ENCODE peak calls at places on chromosomes 5 and 9, in seven cellular contexts. O is psoas muscle, P is stomach, Y is heart right ventricle, I is hepatocyte, S is PC-3, N is cardiac muscle cell. R is an unnamed sample. For H3K4me1, the result is how much of the 10 kb centered on the place peaks cover.

GRCh38 chr5:20359377-20359776 is 371.4 kb upstream of the CDH18 start:
- DNase-seq in O (no peak), P (no peak), Y (no peak), I (no peak), S (no peak), N (no peak), R (no peak)

GRCh38 chr9:115138151-115138550 is 20.2 kb upstream of the TNC start:
- DNase-seq in O (no peak), P (no peak), Y (no peak), I (no peak), S (no peak), N (peak), R (peak)

GRCh38 chr5:1732238-1732880 is 67.3 kb downstream of the MRPL36 start:
- DNase-seq in O (no peak), P (peak), Y (no peak), I (no peak), S (no peak), N (no peak), R (no peak)

GRCh38 chr5:69493235-69493925 is 790 bp downstream of the OCLN start:
- DNase-seq in O (no peak), P (peak), Y (no peak), I (peak), S (peak), N (peak), R (no peak)

GRCh38 chr5:124065508-124065907 is 553.5 kb downstream of the CSNK1G3 start:
- DNase-seq in O (no peak), P (no peak), Y (no peak), I (no peak), S (no peak), N (no peak), R (no peak)

GRCh38 chr5:59799668-59800374 is 93.7 kb downstream of the PDE4D start:
- DNase-seq in O (no peak), P (no peak), Y (no peak), I (peak), S (peak), N (peak), R (peak)

GRCh38 chr9:94861589-94862241 is 135.2 kb downstream of the AOPEP start:
- DNase-seq in O (no peak), P (no peak), Y (no peak), I (peak), S (peak), N (peak), R (no peak)

GRCh38 chr5:76325876-76326491 is 77.1 kb upstream of the IQGAP2 start:
- DNase-seq in O (no peak), P (no peak), Y (no peak), I (no peak), S (no peak), N (no peak), R (no peak)

GRCh38 chr5:83937837-83938236 is 217.2 kb upstream of the HAPLN1 start:
- DNase-seq in O (no peak), P (no peak), Y (no peak), I (no peak), S (no peak), N (no peak), R (no peak)

GRCh38 chr9:137448569-137448962 is 7.4 kb upstream of the ENTPD8 start:
- DNase-seq in O (peak), P (no peak), Y (peak), I (no peak), S (no peak), N (no peak), R (no peak)

GRCh38 chr5:74240783-74241750 is 399.5 kb downstream of the ENC1 start:
- DNase-seq in O (no peak), P (no peak), Y (no peak), I (peak), S (peak), N (peak), R (peak)

GRCh38 chr5:181260720-181261319 is at the start of gene TRIM52:
- DNase-seq in O (peak), P (peak), Y (peak), I (peak), S (peak), N (peak), R (peak)

GRCh38 chr9:89884356-89885083 is 279.7 kb downstream of the GADD45G start:
- DNase-seq in O (peak), P (peak), Y (peak), I (no peak), S (no peak), N (no peak), R (no peak)

GRCh38 chr5:175922192-175922885 is 45.8 kb downstream of the THOC3 start:
- DNase-seq in O (no peak), P (no peak), Y (no peak), I (no peak), S (peak), N (peak), R (peak)

GRCh38 chr9:81455417-81455816 is 233.9 kb downstream of the TLE1 start:
- DNase-seq in O (no peak), P (no peak), Y (no peak), I (no peak), S (no peak), N (no peak), R (no peak)

GRCh38 chr5:17388717-17389116 is 109.3 kb upstream of the TAF11L2 start:
- DNase-seq in O (no peak), P (no peak), Y (no peak), I (no peak), S (no peak), N (no peak), R (no peak)

GRCh38 chr9:38358390-38359296 is 33.9 kb upstream of the ALDH1B1 start:
- DNase-seq in O (no peak), P (no peak), Y (no peak), I (peak), S (no peak), N (no peak), R (no peak)

GRCh38 chr5:169426674-169427250 is 125.8 kb upstream of the SLIT3 start:
- DNase-seq in O (no peak), P (no peak), Y (no peak), I (no peak), S (no peak), N (no peak), R (no peak)

GRCh38 chr9:115115117-115115880 is 2.7 kb downstream of the TNC start:
- DNase-seq in O (no peak), P (no peak), Y (no peak), I (no peak), S (peak), N (no peak), R (peak)

GRCh38 chr5:79346420-79346824 is 110.5 kb downstream of the JMY start:
- DNase-seq in O (no peak), P (no peak), Y (no peak), I (no peak), S (peak), N (no peak), R (peak)

GRCh38 chr9:122200960-122201635 is 27.7 kb downstream of the LHX6 start:
- DNase-seq in O (peak), P (peak), Y (no peak), I (no peak), S (no peak), N (peak), R (no peak)

GRCh38 chr9:38117646-38118045 is 48.6 kb upstream of the SHB start:
- DNase-seq in O (no peak), P (no peak), Y (no peak), I (peak), S (no peak), N (no peak), R (no peak)

GRCh38 chr5:179260324-179261070 is 84.8 kb downstream of the ADAMTS2 start:
- DNase-seq in O (peak), P (peak), Y (no peak), I (peak), S (no peak), N (no peak), R (no peak)

GRCh38 chr5:138032028-138032571 is 779 bp downstream of the FAM13B start:
- DNase-seq in O (peak), P (peak), Y (peak), I (peak), S (peak), N (peak), R (peak)

DNA sequence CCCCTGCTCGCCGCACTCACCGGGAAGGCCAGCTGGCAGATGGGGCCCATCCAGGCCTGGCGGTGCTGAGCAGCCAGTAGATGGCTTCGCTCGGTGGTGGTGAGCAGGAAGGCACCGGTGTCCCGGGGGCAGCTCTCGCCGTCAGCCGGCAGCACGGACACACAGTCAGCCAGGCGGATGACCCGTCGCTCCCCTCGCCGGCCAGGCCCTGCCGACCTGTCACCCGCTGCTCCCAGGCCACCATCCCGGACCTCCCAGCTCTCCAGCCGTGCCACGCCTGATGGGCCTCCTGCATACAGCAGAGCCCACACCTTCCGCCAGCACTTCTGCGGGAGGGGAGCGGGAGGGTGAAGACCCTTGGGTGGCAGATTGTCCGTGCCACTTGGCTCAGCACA is 1.4 kb downstream of the DOK3 start:
- DNase-seq in O (no peak), P (no peak), Y (no peak), I (no peak), S (no peak), N (no peak), R (no peak)
- H3K27ac ChIP-seq in O (no peak), P (peak), Y (no peak), I (no peak), S (no peak), N (no peak), R (no peak)

DNA sequence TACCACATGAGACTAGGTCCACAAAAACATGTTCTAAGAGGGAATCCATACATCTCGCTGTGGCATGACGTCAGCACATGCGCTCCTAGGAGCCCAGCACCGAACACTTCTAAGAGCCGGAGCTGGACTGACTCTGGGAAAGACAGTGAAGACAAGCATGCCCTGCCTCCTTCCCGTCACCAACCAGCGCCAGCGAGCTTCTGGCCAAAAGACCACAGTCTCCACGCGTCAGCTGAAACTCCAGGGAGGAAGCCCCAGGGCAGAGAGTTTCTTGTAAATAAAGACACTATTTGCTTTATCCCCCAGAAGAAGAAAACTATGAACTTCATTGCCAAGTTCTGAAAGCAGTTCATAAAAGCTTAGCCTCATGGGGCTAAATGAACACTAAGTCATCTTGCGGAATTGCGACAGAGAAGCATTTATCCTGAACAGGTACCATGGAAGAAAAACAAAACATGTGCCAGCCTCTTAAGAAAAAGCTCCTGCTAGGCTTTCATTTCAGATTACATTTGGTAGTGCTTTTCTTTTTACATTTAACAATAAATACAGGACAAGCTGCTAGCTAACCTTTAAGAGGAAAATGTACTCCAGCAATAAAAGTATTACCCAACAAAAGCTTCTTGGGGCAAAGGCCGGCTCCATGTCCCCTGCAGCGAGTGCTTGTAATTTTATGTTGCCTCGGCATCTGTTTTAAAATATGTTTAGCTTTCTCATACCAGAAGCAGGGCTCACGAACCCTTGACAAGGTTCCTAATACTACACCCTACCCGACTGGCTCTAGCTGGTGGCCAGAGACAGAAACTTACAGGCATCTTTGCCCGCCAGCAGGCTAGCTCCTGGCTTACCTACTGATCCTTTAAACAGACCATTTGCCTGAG is 96.5 kb downstream of the PRRT1B start:
- DNase-seq in O (no peak), P (no peak), Y (no peak), I (peak), S (no peak), N (no peak), R (no peak)
- TF ChIP-seq CTCF in O (no peak), P (no peak), Y (no peak), I (peak), S (no peak), N (no peak), R (no peak)

GRCh38 chr5:149529463-149529862 is 21.8 kb downstream of the CSNK1A1 start:
- DNase-seq in O (no peak), P (no peak), Y (no peak), I (no peak), S (no peak), N (no peak), R (no peak)

GRCh38 chr5:149528661-149529060 is 22.6 kb downstream of the CSNK1A1 start:
- DNase-seq in O (no peak), P (no peak), Y (no peak), I (no peak), S (peak), N (no peak), R (peak)

GRCh38 chr5:149537374-149537959 is 13.8 kb downstream of the CSNK1A1 start:
- DNase-seq in O (no peak), P (no peak), Y (no peak), I (no peak), S (no peak), N (no peak), R (no peak)

GRCh38 chr5:149526855-149527590 is 24.2 kb downstream of the CSNK1A1 start:
- DNase-seq in O (no peak), P (no peak), Y (no peak), I (no peak), S (no peak), N (peak), R (no peak)

DNA sequence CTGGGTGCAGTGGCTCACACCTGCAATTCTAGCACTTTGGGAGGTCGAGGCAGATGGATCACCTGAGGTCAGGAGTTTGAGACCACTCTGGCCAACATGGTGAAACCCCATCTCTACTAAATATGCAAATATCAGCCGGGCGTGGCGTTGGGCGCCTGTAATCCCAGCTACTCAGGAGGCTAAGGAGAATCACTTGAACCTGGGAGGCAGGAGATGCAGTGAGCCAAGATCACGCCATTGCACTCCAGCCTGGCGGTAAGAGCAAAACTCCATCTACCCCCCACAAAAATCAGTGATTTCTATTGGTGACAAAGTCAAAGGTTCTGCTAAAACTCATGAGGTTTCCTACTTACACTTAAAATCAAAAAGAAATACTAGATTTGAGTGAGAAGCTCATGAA is 18.8 kb downstream of the CSNK1A1 start:
- DNase-seq in O (no peak), P (no peak), Y (no peak), I (no peak), S (no peak), N (no peak), R (no peak)
- H3K4me1 ChIP-seq in O (half or more), P (half or more), Y (half or more), I (under half), S (under half), N (under half), R (under half)

DNA sequence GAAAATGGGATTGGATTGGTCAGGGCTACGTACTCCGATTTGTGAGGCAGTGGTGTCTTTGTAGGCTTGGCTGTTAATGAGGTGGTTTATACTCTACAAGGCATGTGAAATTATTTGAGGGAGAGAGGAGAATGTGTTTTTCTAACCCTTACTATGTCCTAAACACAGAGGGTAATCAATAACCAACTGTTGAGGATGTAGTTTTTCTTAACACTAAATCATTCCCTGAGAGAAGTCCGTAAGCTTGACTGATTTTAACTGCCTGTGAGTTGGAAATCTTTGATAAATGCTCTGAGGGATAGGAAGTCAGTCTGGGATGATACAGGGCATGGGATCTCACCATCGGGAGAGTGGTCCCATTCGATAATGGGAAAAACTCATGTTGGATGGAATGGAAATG is 249.6 kb downstream of the PDZD2 start:
- DNase-seq in O (no peak), P (no peak), Y (no peak), I (no peak), S (no peak), N (no peak), R (no peak)
- H3K27ac ChIP-seq in O (no peak), P (peak), Y (no peak), I (peak), S (no peak), N (no peak), R (no peak)